ENCODE peak calls at places on chromosomes 5 and 9, in four cellular contexts. One of them, this sample, is unnamed.

GRCh38 chr5:113264061-113264460 is 170.7 kb downstream of the TSSK1B start:
- DNase-seq in HL-60: no peak
- DNase-seq in K562: no peak
- DNase-seq in GM12878: no peak
- DNase-seq in this sample: no peak

GRCh38 chr5:125559296-125559695 is 812.9 kb upstream of the ZNF608 start:
- DNase-seq in HL-60: no peak
- DNase-seq in K562: no peak
- DNase-seq in GM12878: no peak
- DNase-seq in this sample: no peak

GRCh38 chr5:110768138-110768845 is 29.5 kb downstream of the SLC25A46 start:
- DNase-seq in HL-60: no peak
- DNase-seq in K562: no peak
- DNase-seq in GM12878: no peak
- DNase-seq in this sample: no peak

GRCh38 chr5:53262348-53262970 is 152.9 kb upstream of the MOCS2 start:
- DNase-seq in HL-60: no peak
- DNase-seq in K562: peak
- DNase-seq in GM12878: no peak
- DNase-seq in this sample: no peak

GRCh38 chr5:96745844-96746531 is 61.8 kb downstream of the ERAP1 start:
- DNase-seq in HL-60: no peak
- DNase-seq in K562: no peak
- DNase-seq in GM12878: no peak
- DNase-seq in this sample: no peak

GRCh38 chr5:606061-606460 is 6.1 kb upstream of the CEP72 start:
- DNase-seq in HL-60: no peak
- DNase-seq in K562: no peak
- DNase-seq in GM12878: no peak
- DNase-seq in this sample: no peak

GRCh38 chr5:33637011-33637410 is 196.2 kb downstream of the TARS1 start:
- DNase-seq in HL-60: no peak
- DNase-seq in K562: no peak
- DNase-seq in GM12878: no peak
- DNase-seq in this sample: no peak

GRCh38 chr9:3732077-3733038 is 206.6 kb upstream of the RFX3 start:
- DNase-seq in HL-60: peak
- DNase-seq in K562: peak
- DNase-seq in GM12878: peak
- DNase-seq in this sample: peak

GRCh38 chr9:126203313-126203712 is 123.3 kb upstream of the MVB12B start:
- DNase-seq in HL-60: no peak
- DNase-seq in K562: no peak
- DNase-seq in GM12878: no peak
- DNase-seq in this sample: no peak

GRCh38 chr5:151150484-151151262 is 6.9 kb downstream of the ANXA6 start:
- DNase-seq in HL-60: peak
- DNase-seq in K562: no peak
- DNase-seq in GM12878: peak
- DNase-seq in this sample: peak

GRCh38 chr5:177099422-177100093 is 12.8 kb downstream of the FGFR4 start:
- DNase-seq in HL-60: no peak
- DNase-seq in K562: no peak
- DNase-seq in GM12878: no peak
- DNase-seq in this sample: no peak

GRCh38 chr9:115340314-115340713 is 222.4 kb upstream of the TNC start:
- DNase-seq in HL-60: no peak
- DNase-seq in K562: no peak
- DNase-seq in GM12878: no peak
- DNase-seq in this sample: no peak

GRCh38 chr5:145847499-145848497 is 12.7 kb upstream of the PRELID2 start:
- DNase-seq in HL-60: no peak
- DNase-seq in K562: no peak
- DNase-seq in GM12878: no peak
- DNase-seq in this sample: no peak

DNA sequence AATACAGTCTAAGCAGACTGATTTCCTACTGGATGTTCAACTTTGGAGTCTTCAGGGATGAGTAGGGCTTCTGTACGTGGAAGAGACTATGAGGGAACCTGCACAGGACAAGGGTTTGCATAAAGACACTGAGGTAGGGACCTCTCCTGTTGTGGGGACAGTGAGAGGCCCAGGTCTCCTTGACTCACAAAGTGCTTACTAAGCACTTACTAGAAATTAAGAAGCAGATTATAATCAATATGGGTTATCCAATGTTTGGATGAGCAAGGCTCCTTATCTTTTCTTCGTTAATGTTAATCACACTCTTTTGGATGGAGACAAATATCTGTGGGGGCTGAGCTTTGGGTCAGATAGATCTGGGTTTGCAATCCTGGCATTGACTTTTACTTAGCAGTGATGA is 45.8 kb downstream of the PDCD1LG2 start:
- DNase-seq in HL-60: no peak
- DNase-seq in K562: no peak
- DNase-seq in GM12878: no peak
- DNase-seq in this sample: no peak
- TF ChIP-seq SPI1 in HL-60: no peak
- TF ChIP-seq SPI1 in K562: no peak
- TF ChIP-seq SPI1 in GM12878: no peak
- TF ChIP-seq SPI1 in this sample: no peak

GRCh38 chr5:169177431-169177694 is 123.6 kb downstream of the SLIT3 start:
- DNase-seq in HL-60: no peak
- DNase-seq in K562: no peak
- DNase-seq in GM12878: no peak
- DNase-seq in this sample: no peak
- TF ChIP-seq SPI1 in HL-60: no peak
- TF ChIP-seq SPI1 in K562: no peak
- TF ChIP-seq SPI1 in GM12878: no peak
- TF ChIP-seq SPI1 in this sample: no peak

GRCh38 chr5:143564417-143564816 is 160.9 kb upstream of the NR3C1 start:
- DNase-seq in HL-60: no peak
- DNase-seq in K562: no peak
- DNase-seq in GM12878: peak
- DNase-seq in this sample: no peak

GRCh38 chr5:143561248-143561647 is 157.8 kb upstream of the NR3C1 start:
- DNase-seq in HL-60: no peak
- DNase-seq in K562: no peak
- DNase-seq in GM12878: no peak
- DNase-seq in this sample: no peak

GRCh38 chr5:143560378-143560777 is 156.9 kb upstream of the NR3C1 start:
- DNase-seq in HL-60: no peak
- DNase-seq in K562: no peak
- DNase-seq in GM12878: no peak
- DNase-seq in this sample: no peak

GRCh38 chr5:143566139-143566538 is 162.7 kb upstream of the NR3C1 start:
- DNase-seq in HL-60: no peak
- DNase-seq in K562: no peak
- DNase-seq in GM12878: no peak
- DNase-seq in this sample: no peak

GRCh38 chr5:143562935-143563334 is 159.4 kb upstream of the NR3C1 start:
- DNase-seq in HL-60: no peak
- DNase-seq in K562: no peak
- DNase-seq in GM12878: no peak
- DNase-seq in this sample: no peak
- TF ChIP-seq SPI1 in HL-60: no peak
- TF ChIP-seq SPI1 in K562: no peak
- TF ChIP-seq SPI1 in GM12878: no peak
- TF ChIP-seq SPI1 in this sample: no peak

GRCh38 chr9:15248106-15248505 is 58.9 kb downstream of the TTC39B start:
- DNase-seq in HL-60: no peak
- DNase-seq in K562: no peak
- DNase-seq in GM12878: no peak
- DNase-seq in this sample: no peak
- TF ChIP-seq SPI1 in HL-60: no peak
- TF ChIP-seq SPI1 in K562: no peak
- TF ChIP-seq SPI1 in GM12878: no peak
- TF ChIP-seq SPI1 in this sample: no peak

DNA sequence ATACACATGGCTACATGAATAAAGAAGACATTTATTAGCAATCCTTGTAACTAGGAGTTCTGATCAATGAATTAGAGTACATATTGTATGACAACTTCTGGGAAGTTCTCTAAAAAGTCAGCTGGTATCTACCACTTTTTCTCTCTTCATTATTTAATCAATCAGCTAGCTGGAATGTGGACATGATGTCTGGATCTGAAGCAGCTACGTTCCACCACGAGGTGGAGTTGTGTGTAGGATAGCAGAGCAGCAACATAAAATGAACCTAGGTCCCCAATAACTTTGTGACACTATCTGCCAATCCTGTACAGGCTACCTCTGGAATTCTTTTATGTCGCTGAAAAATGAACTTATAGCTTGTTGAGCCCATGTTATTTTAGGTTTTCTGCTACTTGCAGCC is 32.9 kb upstream of the ENTREP1 start:
- DNase-seq in HL-60: no peak
- DNase-seq in K562: peak
- DNase-seq in GM12878: no peak
- DNase-seq in this sample: no peak
- TF ChIP-seq SPI1 in HL-60: no peak
- TF ChIP-seq SPI1 in K562: no peak
- TF ChIP-seq SPI1 in GM12878: no peak
- TF ChIP-seq SPI1 in this sample: no peak

GRCh38 chr9:130639119-130639485 is 25.3 kb upstream of the PRDM12 start:
- DNase-seq in HL-60: peak
- DNase-seq in K562: no peak
- DNase-seq in GM12878: no peak
- DNase-seq in this sample: no peak
- TF ChIP-seq SPI1 in HL-60: no peak
- TF ChIP-seq SPI1 in K562: no peak
- TF ChIP-seq SPI1 in GM12878: no peak
- TF ChIP-seq SPI1 in this sample: no peak

GRCh38 chr9:111622626-111623025 is 8.5 kb upstream of the DNAJC25 start:
- DNase-seq in HL-60: no peak
- DNase-seq in K562: no peak
- DNase-seq in GM12878: no peak
- DNase-seq in this sample: no peak
- TF ChIP-seq SPI1 in HL-60: no peak
- TF ChIP-seq SPI1 in K562: no peak
- TF ChIP-seq SPI1 in GM12878: no peak
- TF ChIP-seq SPI1 in this sample: no peak

GRCh38 chr5:84487963-84488362 is 103.3 kb upstream of the EDIL3 start:
- DNase-seq in HL-60: no peak
- DNase-seq in K562: no peak
- DNase-seq in GM12878: no peak
- DNase-seq in this sample: no peak
- TF ChIP-seq SPI1 in HL-60: no peak
- TF ChIP-seq SPI1 in K562: no peak
- TF ChIP-seq SPI1 in GM12878: no peak
- TF ChIP-seq SPI1 in this sample: no peak

GRCh38 chr9:14205463-14205862 is 108.5 kb downstream of the NFIB start:
- DNase-seq in HL-60: no peak
- DNase-seq in K562: no peak
- DNase-seq in GM12878: no peak
- DNase-seq in this sample: no peak
- TF ChIP-seq SPI1 in HL-60: no peak
- TF ChIP-seq SPI1 in K562: no peak
- TF ChIP-seq SPI1 in GM12878: no peak
- TF ChIP-seq SPI1 in this sample: no peak

DNA sequence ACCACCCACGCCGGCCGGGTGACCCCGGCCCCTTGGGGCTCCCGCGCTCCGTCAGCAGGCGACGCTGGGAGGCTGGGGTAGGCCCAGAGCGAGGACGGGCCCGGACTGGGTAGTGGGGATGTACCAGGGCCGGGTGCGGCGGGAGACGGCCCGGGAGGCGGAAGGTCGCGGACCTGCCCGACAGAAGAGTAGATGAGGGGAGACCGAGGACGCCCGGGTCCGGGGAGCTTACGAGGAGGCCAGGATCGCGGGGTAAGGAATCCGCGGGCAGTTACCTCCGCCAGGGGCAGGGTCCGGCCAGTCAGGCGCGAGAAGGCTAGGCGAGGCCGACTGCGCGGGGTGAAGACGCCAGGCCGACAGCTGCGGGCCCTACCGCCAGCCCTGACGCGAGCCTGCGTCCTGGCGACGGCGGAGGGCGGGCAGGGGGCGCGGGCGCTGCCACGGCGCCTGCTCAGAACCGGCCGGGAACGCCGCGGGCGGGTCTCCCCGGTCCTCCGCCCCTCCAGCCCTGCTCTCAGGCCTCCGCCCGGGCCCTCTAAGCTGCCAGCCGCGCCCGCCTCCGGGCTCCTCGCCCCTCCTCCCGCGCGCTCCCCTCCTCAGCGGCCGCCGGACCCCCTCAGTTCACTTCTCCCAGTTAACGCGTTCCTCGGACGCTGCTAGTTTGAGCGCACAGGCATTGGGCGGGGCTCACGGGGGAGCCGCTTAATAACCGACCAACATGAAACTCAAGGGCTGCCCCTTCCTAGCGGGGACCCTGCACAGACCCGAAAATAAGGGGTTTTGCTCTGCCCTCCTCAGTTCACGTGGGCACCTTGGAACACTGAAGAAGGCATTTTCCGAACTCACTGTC is at the start of gene CPLANE1:
- DNase-seq in HL-60: peak
- DNase-seq in K562: no peak
- DNase-seq in GM12878: peak
- DNase-seq in this sample: peak
- TF ChIP-seq SPI1 in HL-60: no peak
- TF ChIP-seq SPI1 in K562: no peak
- TF ChIP-seq SPI1 in GM12878: no peak
- TF ChIP-seq SPI1 in this sample: no peak